ENCODE peak calls at places on chromosomes 7 and 10, in ten cellular contexts. K is RWPE1, N is thoracic aorta, D is AG04450, H is HFF-Myc, U is GM10248, A is neural progenitor cell, I is endothelial cell, W is brain microvascular endothelial cell, M is tibial artery. O is an unnamed sample.

GRCh38 chr10:28202941-28203352 is 99.9 kb downstream of the MPP7 start:
- DNase-seq in A (no peak), U (no peak), H (no peak), K (no peak), W (no peak), I (no peak), D (no peak), N (peak), M (peak), O (peak)

GRCh38 chr7:157138101-157138423 is 664 bp upstream of the UBE3C start:
- DNase-seq in A (no peak), K (no peak), M (no peak), D (no peak), W (no peak), I (no peak), U (no peak), N (no peak), H (no peak), O (no peak)

GRCh38 chr7:128122577-128123290 is 91.5 kb upstream of the LRRC4 start:
- DNase-seq in D (no peak), I (no peak), M (no peak), W (no peak), U (no peak), H (no peak), N (no peak), A (no peak), K (no peak), O (no peak)

GRCh38 chr10:101897633-101898032 is 54.0 kb upstream of the KCNIP2 start:
- DNase-seq in W (peak), U (no peak), M (no peak), K (peak), H (no peak), D (peak), A (no peak), I (no peak), N (no peak), O (no peak)

GRCh38 chr10:131580076-131580652 is 268.6 kb upstream of the TCERG1L start:
- DNase-seq in U (no peak), D (no peak), N (no peak), A (no peak), K (no peak), H (no peak), M (no peak), I (no peak), W (no peak), O (no peak)

GRCh38 chr10:1020966-1021365 is 4.7 kb downstream of the IDI2 start:
- DNase-seq in W (no peak), N (no peak), I (no peak), M (no peak), A (no peak), U (no peak), H (no peak), K (no peak), D (no peak), O (no peak)

GRCh38 chr10:89861584-89862287 is 160.3 kb downstream of the KIF20B start:
- DNase-seq in I (no peak), A (no peak), K (peak), W (peak), N (no peak), M (no peak), U (no peak), H (no peak), D (no peak), O (no peak)

GRCh38 chr7:128021361-128021760 is 9.9 kb downstream of the LRRC4 start:
- DNase-seq in H (no peak), M (no peak), W (no peak), U (no peak), I (no peak), D (no peak), A (no peak), K (peak), N (no peak), O (no peak)

GRCh38 chr10:116707981-116708380 is 34.4 kb downstream of the HSPA12A start:
- DNase-seq in M (peak), D (no peak), H (no peak), I (no peak), U (no peak), N (no peak), A (no peak), K (no peak), W (no peak), O (no peak)

GRCh38 chr7:47435889-47436312 is 146.0 kb downstream of the TNS3 start:
- DNase-seq in K (peak), I (peak), A (peak), M (peak), N (no peak), H (peak), U (no peak), W (peak), D (peak), O (peak)

GRCh38 chr7:102132209-102132752 is 154.4 kb upstream of the SH2B2 start:
- DNase-seq in A (no peak), K (no peak), N (no peak), I (no peak), W (no peak), H (no peak), D (no peak), U (no peak), M (no peak), O (no peak)

GRCh38 chr7:105387621-105388372 is 924 bp downstream of the SRPK2 start:
- DNase-seq in W (peak), U (peak), D (no peak), M (peak), A (peak), I (peak), N (no peak), H (no peak), K (peak), O (peak)

GRCh38 chr7:116451958-116452729 is 47.4 kb upstream of the CAV2 start:
- DNase-seq in N (no peak), D (no peak), U (no peak), I (no peak), A (no peak), M (no peak), H (no peak), W (no peak), K (no peak), O (no peak)
- TF ChIP-seq CTCF in N (no peak), D (no peak), U (no peak), I (no peak), A (peak), M (no peak), H (no peak), W (peak), K (no peak), O (no peak)

GRCh38 chr10:128494665-128495064 is 368.4 kb upstream of the MKI67 start:
- DNase-seq in K (no peak), W (no peak), M (no peak), U (no peak), I (no peak), N (no peak), H (no peak), D (no peak), A (no peak), O (no peak)
- TF ChIP-seq CTCF in K (no peak), W (no peak), M (no peak), U (no peak), I (no peak), N (no peak), H (no peak), D (no peak), A (peak), O (no peak)

DNA sequence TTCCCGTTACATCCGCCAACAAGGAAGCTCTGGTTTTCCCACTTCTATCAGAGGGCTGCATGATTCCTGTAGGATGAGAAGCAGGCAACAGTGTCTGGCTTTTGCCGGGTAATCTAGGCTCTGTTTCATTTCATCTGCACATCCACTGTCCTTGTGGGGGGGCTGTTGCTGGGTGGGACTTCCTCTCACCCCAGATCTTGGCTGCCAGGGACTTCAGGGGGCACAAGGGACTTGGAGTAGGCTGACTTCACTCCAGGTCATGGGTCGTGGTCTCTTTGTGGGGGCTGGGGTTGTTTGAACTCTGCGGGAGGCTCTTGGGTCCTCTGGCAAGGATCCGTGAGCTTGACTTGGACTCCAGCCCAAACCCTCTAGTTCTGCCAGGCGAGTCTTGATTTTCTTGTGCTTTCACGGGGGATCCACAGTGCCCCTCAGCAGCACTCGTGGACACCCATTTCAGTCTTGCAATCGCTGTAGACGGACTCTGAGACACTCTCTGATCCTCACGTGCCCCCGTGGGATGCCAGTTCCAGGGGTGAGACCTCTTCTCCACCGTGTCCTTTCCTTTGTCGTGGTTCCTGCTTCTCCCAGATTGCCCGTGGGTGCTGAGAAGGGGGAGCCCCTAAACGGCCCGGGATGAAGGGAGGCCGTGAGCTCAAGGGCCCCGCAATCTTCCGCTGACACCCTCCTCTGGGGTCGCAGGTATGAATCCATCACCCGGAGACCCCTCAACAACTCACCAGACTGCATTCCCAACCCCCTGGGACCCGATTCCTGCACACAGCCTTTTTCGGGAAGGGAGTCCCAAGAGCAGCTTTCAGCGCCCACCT is 21.4 kb upstream of the ZNF273 start:
- DNase-seq in N (no peak), W (no peak), I (no peak), U (peak), D (no peak), A (no peak), H (no peak), K (no peak), M (no peak), O (no peak)
- TF ChIP-seq CTCF in N (no peak), W (no peak), I (no peak), U (no peak), D (no peak), A (no peak), H (no peak), K (no peak), M (no peak), O (no peak)

DNA sequence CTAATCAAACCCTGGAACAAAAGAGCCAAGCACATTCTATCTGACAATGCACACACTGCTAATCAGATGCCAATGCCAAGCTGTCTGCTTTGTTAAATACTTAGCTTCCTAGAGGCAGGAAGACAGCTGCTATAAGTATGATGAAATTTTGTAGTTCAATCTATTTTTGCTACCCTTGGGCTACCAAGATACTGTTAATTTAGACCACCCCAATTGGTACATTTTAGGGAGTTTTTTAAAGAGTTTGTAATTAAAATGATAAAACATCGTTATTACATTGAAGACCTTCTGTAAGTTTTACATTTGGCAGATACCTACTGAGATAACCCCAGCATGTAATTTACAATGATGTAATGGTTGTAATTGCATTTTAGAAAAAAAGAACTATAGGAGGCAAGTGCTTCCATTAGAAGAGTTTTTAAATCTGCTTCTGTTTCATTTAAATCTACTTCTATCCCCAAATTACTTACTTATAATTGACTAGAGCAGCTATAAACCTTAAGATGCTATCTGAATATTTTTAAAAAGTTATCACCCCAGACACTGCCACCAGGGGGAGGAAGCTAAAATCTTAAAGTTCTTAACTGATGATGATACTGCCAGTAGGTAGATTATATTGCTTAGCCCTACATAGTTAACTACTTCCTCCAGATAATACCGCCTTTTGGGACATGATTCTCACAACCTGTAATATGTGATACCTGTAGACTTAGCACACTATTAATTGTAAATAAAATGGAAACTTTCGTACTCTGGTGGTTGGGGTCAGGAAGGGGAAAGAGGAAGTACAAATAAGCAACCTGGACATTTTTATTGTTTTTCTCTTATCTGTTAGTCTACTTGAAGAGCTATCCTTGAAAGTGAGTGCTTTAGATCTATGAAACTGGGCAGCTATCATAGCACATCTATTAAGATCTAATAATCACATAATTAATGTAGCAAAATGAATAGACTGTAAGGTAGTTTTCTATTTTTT is 268.8 kb downstream of the ADK start:
- DNase-seq in I (peak), M (no peak), H (no peak), W (peak), K (peak), A (peak), N (no peak), U (peak), D (no peak), O (no peak)
- TF ChIP-seq CTCF in I (peak), M (peak), H (peak), W (peak), K (peak), A (peak), N (peak), U (no peak), D (peak), O (no peak)

GRCh38 chr10:6416892-6417512 is 163.1 kb downstream of the PRKCQ start:
- DNase-seq in A (peak), M (no peak), W (peak), N (no peak), D (no peak), K (peak), I (peak), U (peak), H (peak), O (peak)
- TF ChIP-seq CTCF in A (peak), M (peak), W (peak), N (peak), D (peak), K (peak), I (peak), U (peak), H (peak), O (peak)

DNA sequence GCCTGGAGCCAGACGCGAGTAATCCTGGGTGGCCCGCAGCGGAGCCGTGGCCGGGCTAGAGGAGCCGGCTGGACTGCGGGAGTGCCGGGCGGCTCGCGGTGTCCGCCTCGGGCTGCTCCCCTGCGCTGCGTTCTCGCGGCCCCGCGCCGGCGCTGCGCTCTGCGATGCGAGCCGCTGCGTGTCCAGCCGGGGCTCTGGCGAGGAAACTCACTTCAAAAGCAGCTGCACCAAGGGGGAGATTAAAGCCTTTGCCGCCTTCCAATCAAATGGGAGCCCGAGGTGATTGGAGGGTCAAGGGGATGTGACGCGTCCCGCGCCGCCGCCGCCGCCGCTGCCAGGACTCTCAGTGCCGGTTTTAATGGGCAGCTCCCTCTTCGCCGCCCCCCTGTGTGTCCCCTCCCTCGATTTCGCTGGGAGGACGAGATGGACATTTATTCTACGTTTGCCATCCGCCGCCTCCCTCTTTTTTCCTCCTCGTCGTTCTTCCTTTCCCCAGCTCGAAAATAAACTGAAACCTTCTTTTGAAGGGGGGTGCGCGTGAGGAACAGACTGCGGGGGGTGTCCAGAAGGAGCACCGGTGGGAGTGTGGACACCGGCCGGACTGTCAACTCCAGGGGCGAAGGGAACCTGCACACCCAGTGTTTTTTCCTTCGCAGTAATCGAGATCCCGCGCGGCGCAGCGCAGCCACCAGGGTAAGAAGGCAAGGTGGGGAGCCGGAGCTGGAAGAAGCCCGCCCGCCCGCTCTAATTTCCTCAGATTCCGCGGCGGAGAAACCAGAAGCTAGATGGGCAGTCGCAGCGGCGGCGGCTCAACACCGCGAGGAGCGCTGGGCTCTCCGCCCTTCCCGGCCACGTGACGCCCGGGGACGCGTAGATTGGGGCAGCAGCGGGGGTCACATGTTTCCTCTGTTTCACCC is at the start of gene ZNF503:
- DNase-seq in N (peak), H (peak), I (peak), M (peak), U (peak), W (peak), K (peak), A (peak), D (peak), O (peak)
- TF ChIP-seq CTCF in N (peak), H (peak), I (no peak), M (peak), U (no peak), W (peak), K (no peak), A (peak), D (no peak), O (no peak)

GRCh38 chr7:29826904-29827303 is 20.6 kb downstream of the WIPF3 start:
- DNase-seq in A (no peak), I (no peak), M (no peak), U (no peak), W (no peak), H (no peak), N (no peak), D (no peak), K (no peak), O (no peak)
- TF ChIP-seq CTCF in A (no peak), I (no peak), M (no peak), U (no peak), W (no peak), H (no peak), N (no peak), D (no peak), K (no peak), O (no peak)

DNA sequence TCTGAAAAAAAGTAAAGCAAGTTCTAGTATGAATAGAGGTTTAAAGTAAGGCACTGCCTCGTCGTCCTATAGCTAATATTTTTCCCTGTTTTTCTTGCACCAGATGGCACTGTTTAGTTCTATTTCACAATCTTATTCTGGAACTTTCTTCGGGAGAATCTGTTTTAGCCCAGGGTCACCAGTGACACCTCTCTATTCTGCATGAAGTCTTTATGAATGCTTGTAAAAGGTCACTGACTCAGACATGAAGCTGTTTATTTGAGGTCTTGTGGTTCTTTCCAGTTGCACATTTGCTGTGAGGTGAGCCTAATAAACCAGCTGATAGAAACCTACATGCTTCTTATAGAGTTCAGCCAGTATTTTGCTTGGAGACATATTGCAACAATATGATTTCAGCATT is 444.3 kb downstream of the AUTS2 start:
- DNase-seq in N (no peak), K (no peak), W (no peak), H (no peak), D (no peak), A (no peak), I (no peak), U (no peak), M (no peak), O (no peak)
- TF ChIP-seq CTCF in N (no peak), K (no peak), W (no peak), H (peak), D (no peak), A (peak), I (no peak), U (peak), M (peak), O (no peak)

O was measured in nephron progenitor cell.